ENCODE peak calls at places on chromosomes 1 and 21, in four cellular contexts. S is keratinocyte, H is IMR-90, A is K562. Z is an unnamed sample. For H3K9me1, the result is how much of the 10 kb centered on the place peaks cover.

GRCh38 chr21:44989538-44989888 is 49.7 kb downstream of the SLX9 start:
- DNase-seq in S (no peak), H (peak), A (no peak), Z (peak)

GRCh38 chr1:196143602-196144342 is 464.5 kb downstream of the KCNT2 start:
- DNase-seq in S (no peak), H (no peak), A (peak), Z (no peak)

GRCh38 chr1:203425668-203425999 is 50.0 kb upstream of the PRELP start:
- DNase-seq in S (no peak), H (peak), A (no peak), Z (no peak)

GRCh38 chr1:1318131-1318652 is 6.3 kb downstream of the INTS11 start:
- DNase-seq in S (no peak), H (peak), A (peak), Z (peak)

GRCh38 chr1:100360790-100361232 is 8.5 kb downstream of the CDC14A start:
- DNase-seq in S (no peak), H (peak), A (peak), Z (peak)

GRCh38 chr1:187471555-187471954 is 642.8 kb downstream of the PLA2G4A start:
- DNase-seq in S (no peak), H (peak), A (no peak), Z (no peak)

GRCh38 chr1:208885046-208885445 is 640.9 kb upstream of the PLXNA2 start:
- DNase-seq in S (no peak), H (no peak), A (no peak), Z (peak)

GRCh38 chr1:108732398-108732797 is 14.1 kb upstream of the STXBP3 start:
- DNase-seq in S (no peak), H (peak), A (no peak), Z (no peak)

GRCh38 chr1:176515310-176515709 is 52.3 kb downstream of the PAPPA2 start:
- DNase-seq in S (peak), H (peak), A (peak), Z (no peak)

GRCh38 chr1:93521618-93522017 is 73.7 kb downstream of the FNBP1L start:
- DNase-seq in S (no peak), H (no peak), A (no peak), Z (no peak)
- H3K9me1 ChIP-seq in S (under half), H (under half), A (under half), Z (under half)

GRCh38 chr1:31814041-31814511 is 1.7 kb downstream of the SPOCD1 start:
- DNase-seq in S (no peak), H (no peak), A (no peak), Z (no peak)
- H3K9me1 ChIP-seq in S (under half), H (under half), A (under half), Z (under half)

DNA sequence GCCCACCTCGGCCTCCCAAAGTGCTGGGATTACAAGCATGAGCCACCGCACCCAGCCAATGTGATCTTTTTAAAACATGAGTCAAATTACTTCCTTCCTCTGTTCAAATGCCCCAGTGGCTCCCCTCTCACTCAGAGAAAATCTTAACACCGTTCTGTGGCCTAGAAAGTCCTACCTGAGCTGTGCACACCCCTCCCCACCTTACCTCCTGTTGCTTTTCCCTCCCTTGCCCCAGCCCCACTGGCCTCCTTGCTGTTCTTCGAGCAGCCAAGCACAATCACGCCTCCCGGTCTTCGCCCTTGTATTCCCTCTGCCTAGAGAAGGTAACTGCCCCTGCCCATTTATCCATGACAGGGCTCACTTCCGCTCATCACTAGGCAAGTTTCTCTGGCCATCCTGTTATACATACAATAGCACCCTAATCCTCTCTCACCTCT is 62.6 kb upstream of the RPL11 start:
- DNase-seq in S (no peak), H (no peak), A (no peak), Z (no peak)
- H3K9me1 ChIP-seq in S (under half), H (under half), A (under half), Z (under half)

DNA sequence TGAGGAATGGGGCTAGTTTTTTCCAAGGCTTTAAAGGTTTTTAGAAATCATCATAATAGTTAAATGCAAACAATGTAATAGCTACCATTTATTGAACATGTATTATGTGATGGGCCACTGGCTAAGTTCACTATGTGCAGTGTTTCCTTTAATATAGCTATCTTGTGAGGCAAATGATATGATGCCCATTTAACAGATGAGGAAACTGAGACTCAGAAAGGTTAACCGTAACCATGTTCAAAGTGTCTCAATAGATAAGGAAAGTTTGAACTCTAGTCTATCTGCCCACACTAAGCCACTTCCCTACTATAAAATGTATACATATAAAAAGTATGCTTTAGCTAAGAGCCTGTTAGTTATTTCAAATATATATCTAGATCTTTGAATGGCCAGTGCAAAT is 64.8 kb downstream of the GNG12 start:
- DNase-seq in S (no peak), H (no peak), A (no peak), Z (no peak)
- H3K9me1 ChIP-seq in S (under half), H (under half), A (under half), Z (under half)

Z was measured in endothelial cell of umbilical vein.